ENCODE peak calls at places on chromosomes 4 and X, in seven cellular contexts. One of them, this sample, is unnamed.

GRCh38 chr4:83036991-83037390 is 2.0 kb downstream of the COPS4 start:
- DNase-seq in foreskin keratinocyte: no peak
- DNase-seq in HEK293T: no peak
- DNase-seq in AG10803: no peak
- DNase-seq in colonic mucosa: no peak
- DNase-seq in endothelial cell: no peak
- DNase-seq in AG20443: no peak
- DNase-seq in this sample: peak

GRCh38 chrX:28120076-28120475 is 138.8 kb upstream of the DCAF8L1 start:
- DNase-seq in foreskin keratinocyte: peak
- DNase-seq in HEK293T: no peak
- DNase-seq in AG10803: no peak
- DNase-seq in colonic mucosa: no peak
- DNase-seq in endothelial cell: no peak
- DNase-seq in AG20443: no peak
- DNase-seq in this sample: no peak

GRCh38 chr4:68369474-68369805 is 19.6 kb upstream of the YTHDC1 start:
- DNase-seq in foreskin keratinocyte: peak
- DNase-seq in HEK293T: no peak
- DNase-seq in AG10803: peak
- DNase-seq in colonic mucosa: no peak
- DNase-seq in endothelial cell: no peak
- DNase-seq in AG20443: peak
- DNase-seq in this sample: no peak

GRCh38 chrX:68841251-68842049 is 12.6 kb downstream of the EFNB1 start:
- DNase-seq in foreskin keratinocyte: no peak
- DNase-seq in HEK293T: no peak
- DNase-seq in AG10803: no peak
- DNase-seq in colonic mucosa: peak
- DNase-seq in endothelial cell: no peak
- DNase-seq in AG20443: no peak
- DNase-seq in this sample: peak

GRCh38 chrX:87517571-87518141 is at the start of gene KLHL4:
- DNase-seq in foreskin keratinocyte: peak
- DNase-seq in HEK293T: no peak
- DNase-seq in AG10803: no peak
- DNase-seq in colonic mucosa: no peak
- DNase-seq in endothelial cell: peak
- DNase-seq in AG20443: no peak
- DNase-seq in this sample: no peak

GRCh38 chr4:14809203-14809602 is 193.1 kb upstream of the CPEB2 start:
- DNase-seq in foreskin keratinocyte: no peak
- DNase-seq in HEK293T: no peak
- DNase-seq in AG10803: no peak
- DNase-seq in colonic mucosa: no peak
- DNase-seq in endothelial cell: no peak
- DNase-seq in AG20443: no peak
- DNase-seq in this sample: no peak

GRCh38 chr4:105057370-105058096 is 89.1 kb upstream of the TET2 start:
- DNase-seq in foreskin keratinocyte: peak
- DNase-seq in HEK293T: no peak
- DNase-seq in AG10803: no peak
- DNase-seq in colonic mucosa: no peak
- DNase-seq in endothelial cell: no peak
- DNase-seq in AG20443: no peak
- DNase-seq in this sample: no peak

GRCh38 chrX:1464282-1465131 is 11.8 kb upstream of the ASMTL start:
- DNase-seq in foreskin keratinocyte: no peak
- DNase-seq in HEK293T: no peak
- DNase-seq in AG10803: no peak
- DNase-seq in colonic mucosa: no peak
- DNase-seq in endothelial cell: no peak
- DNase-seq in AG20443: no peak
- DNase-seq in this sample: no peak

GRCh38 chr4:169282429-169283113 is 11.8 kb upstream of the SH3RF1 start:
- DNase-seq in foreskin keratinocyte: peak
- DNase-seq in HEK293T: no peak
- DNase-seq in AG10803: no peak
- DNase-seq in colonic mucosa: no peak
- DNase-seq in endothelial cell: no peak
- DNase-seq in AG20443: no peak
- DNase-seq in this sample: no peak

GRCh38 chrX:70970482-70970999 is 39.6 kb upstream of the SLC7A3 start:
- DNase-seq in foreskin keratinocyte: no peak
- DNase-seq in HEK293T: peak
- DNase-seq in AG10803: peak
- DNase-seq in colonic mucosa: no peak
- DNase-seq in endothelial cell: no peak
- DNase-seq in AG20443: peak
- DNase-seq in this sample: peak

GRCh38 chr4:69668680-69669079 is 15.6 kb upstream of the UGT2A1 start:
- DNase-seq in foreskin keratinocyte: no peak
- DNase-seq in HEK293T: no peak
- DNase-seq in AG10803: no peak
- DNase-seq in colonic mucosa: no peak
- DNase-seq in endothelial cell: no peak
- DNase-seq in AG20443: no peak
- DNase-seq in this sample: no peak

GRCh38 chr4:164383187-164384181 is 370.4 kb upstream of the SMIM31 start:
- DNase-seq in foreskin keratinocyte: no peak
- DNase-seq in HEK293T: no peak
- DNase-seq in AG10803: no peak
- DNase-seq in colonic mucosa: no peak
- DNase-seq in endothelial cell: peak
- DNase-seq in AG20443: peak
- DNase-seq in this sample: no peak